ENCODE peak calls at places on chromosomes 12 and 14, in seven cellular contexts. K, I, A, F, N, W and L are unnamed samples.

GRCh38 chr12:74620932-74621331 is 83.3 kb downstream of the ATXN7L3B start:
- DNase-seq in W (no peak), I (no peak), K (no peak), A (no peak), F (no peak), N (no peak), L (no peak)

GRCh38 chr12:29043069-29043468 is 106.0 kb upstream of the FAR2 start:
- DNase-seq in A (no peak), I (no peak), N (no peak), K (no peak), F (no peak), W (no peak), L (no peak)

GRCh38 chr14:68394719-68395117 is 398.1 kb downstream of the ZFP36L1 start:
- DNase-seq in K (peak; percentile 50), I (no peak), W (no peak), F (peak; percentile 34), N (no peak), A (no peak), L (no peak)

GRCh38 chr12:25811656-25812126 is 146.8 kb upstream of the RASSF8 start:
- DNase-seq in K (no peak), F (no peak), W (no peak), I (no peak), N (peak; percentile 54), A (no peak), L (no peak)

GRCh38 chr14:51094282-51094821 is 553 bp downstream of the TRIM9 start:
- DNase-seq in I (peak; percentile 45), F (peak; percentile 43), N (no peak), W (peak; percentile 19), K (peak; percentile 60), A (peak; percentile 73), L (no peak)

GRCh38 chr12:3468329-3468728 is 22.7 kb upstream of the PRMT8 start:
- DNase-seq in I (no peak), F (no peak), A (peak; percentile 29), N (no peak), W (no peak), K (no peak), L (no peak)

GRCh38 chr12:56645201-56645716 is 525 bp downstream of the ATP5F1B start:
- DNase-seq in A (peak; percentile 70), I (no peak), K (peak; percentile 42), F (no peak), N (no peak), W (no peak), L (no peak)

GRCh38 chr14:25394356-25394755 is 344.4 kb upstream of the STXBP6 start:
- DNase-seq in W (no peak), N (no peak), A (no peak), K (no peak), I (no peak), F (no peak), L (no peak)

GRCh38 chr14:61147369-61147897 is 133.7 kb downstream of the TMEM30B start:
- DNase-seq in N (peak; percentile 48), W (no peak), F (no peak), K (no peak), I (no peak), A (no peak), L (no peak)

GRCh38 chr12:110179291-110179690 is 55.1 kb downstream of the IFT81 start:
- DNase-seq in A (no peak), K (no peak), I (no peak), W (no peak), N (peak; percentile 73), F (no peak), L (no peak)

GRCh38 chr12:89333564-89334252 is 18.6 kb downstream of the DUSP6 start:
- DNase-seq in N (no peak), F (no peak), I (no peak), W (no peak), K (peak; percentile 56), A (peak; percentile 50), L (no peak)

GRCh38 chr12:3341594-3341993 is 149.4 kb upstream of the PRMT8 start:
- DNase-seq in A (no peak), I (no peak), N (no peak), F (no peak), W (no peak), K (no peak), L (no peak)

GRCh38 chr12:104154286-104154685 is 16.3 kb upstream of the NFYB start:
- DNase-seq in F (no peak), K (no peak), W (no peak), A (no peak), I (no peak), N (no peak), L (no peak)

GRCh38 chr12:10363922-10364838 is 25.7 kb downstream of the KLRK1 start:
- DNase-seq in W (peak; percentile 40), I (peak; percentile 68), A (peak; percentile 80), K (no peak), N (peak; percentile 36), F (no peak), L (peak; percentile 56)

GRCh38 chr12:29655861-29656260 is 127.9 kb downstream of the TMTC1 start:
- DNase-seq in F (peak; percentile 45), A (no peak), N (no peak), K (no peak), I (no peak), W (peak; percentile 25), L (no peak)

GRCh38 chr14:97379091-97379531 is 581.9 kb downstream of the VRK1 start:
- DNase-seq in W (no peak), I (peak; percentile 60), K (peak; percentile 45), N (no peak), F (no peak), A (peak; percentile 73), L (no peak)

GRCh38 chr14:105092912-105093425 is 27.7 kb upstream of the GPR132 start:
- DNase-seq in N (peak; percentile 12), K (no peak), A (peak; percentile 68), I (peak; percentile 87), W (peak; percentile 68), F (peak; percentile 47), L (peak; percentile 59)

GRCh38 chr12:113485330-113485729 is 13.7 kb upstream of the LHX5 start:
- DNase-seq in A (peak; percentile 95), N (no peak), W (no peak), K (peak; percentile 70), F (no peak), I (no peak), L (no peak)

GRCh38 chr12:26629864-26630263 is 203.1 kb downstream of the ITPR2 start:
- DNase-seq in A (no peak), I (no peak), N (peak; percentile 53), F (no peak), K (no peak), W (no peak), L (no peak)

GRCh38 chr14:76603713-76604112 is 157.6 kb upstream of the VASH1 start:
- DNase-seq in I (no peak), K (no peak), A (no peak), N (no peak), W (no peak), F (no peak), L (no peak)

GRCh38 chr14:69441948-69442347 is 42.6 kb upstream of the PLEKHD1 start:
- DNase-seq in I (no peak), K (no peak), W (no peak), A (no peak), N (no peak), F (no peak), L (no peak)

GRCh38 chr14:23629204-23629603 is 7.0 kb upstream of the DHRS2 start:
- DNase-seq in W (no peak), N (no peak), K (no peak), A (no peak), F (no peak), I (no peak), L (no peak)

GRCh38 chr12:27488479-27488878 is 35.5 kb upstream of the PPFIBP1 start:
- DNase-seq in A (no peak), K (no peak), F (no peak), N (no peak), I (no peak), W (no peak), L (no peak)

GRCh38 chr12:18723752-18724151 is 14.1 kb downstream of the PLCZ1 start:
- DNase-seq in W (no peak), K (no peak), I (no peak), A (no peak), F (no peak), N (peak; percentile 70), L (no peak)

GRCh38 chr12:91171475-91171874 is 11.1 kb downstream of the DCN start:
- DNase-seq in N (no peak), A (no peak), W (no peak), I (no peak), F (no peak), K (no peak), L (no peak)

GRCh38 chr12:94141892-94142291 is 6.5 kb upstream of the PLXNC1 start:
- DNase-seq in W (no peak), F (no peak), A (no peak), K (no peak), N (no peak), I (no peak), L (no peak)
- TF ChIP-seq CTCF in W (no peak), F (no peak), A (peak; percentile 25), K (no peak), N (no peak), I (no peak), L (no peak)

GRCh38 chr14:54353266-54353665 is 43.5 kb upstream of the CDKN3 start:
- DNase-seq in I (no peak), N (no peak), A (no peak), W (no peak), K (no peak), F (no peak), L (no peak)

GRCh38 chr14:54354096-54354495 is 42.7 kb upstream of the CDKN3 start:
- DNase-seq in K (no peak), A (no peak), N (no peak), I (no peak), F (no peak), W (no peak), L (no peak)

GRCh38 chr14:54355698-54356097 is 41.1 kb upstream of the CDKN3 start:
- DNase-seq in A (no peak), F (no peak), K (no peak), W (no peak), I (no peak), N (no peak), L (no peak)

GRCh38 chr14:54354968-54355641 is 41.7 kb upstream of the CDKN3 start:
- DNase-seq in I (no peak), A (no peak), K (no peak), W (no peak), N (no peak), F (no peak), L (no peak)

GRCh38 chr14:54353694-54354093 is 43.1 kb upstream of the CDKN3 start:
- DNase-seq in A (no peak), K (no peak), I (no peak), F (no peak), N (no peak), W (no peak), L (no peak)
- H3K27ac ChIP-seq in A (no peak overlapping the region), K (no peak overlapping the region), I (no peak overlapping the region), F (no peak overlapping the region), N (no peak overlapping the region), W (no peak overlapping the region), L (no peak overlapping the region)

GRCh38 chr12:108127654-108128053 is 1.4 kb upstream of the WSCD2 start:
- DNase-seq in K (no peak), F (no peak), W (no peak), I (no peak), N (no peak), A (no peak), L (no peak)
- H3K27me3 ChIP-seq in K (peaks cover 26% of the 10 kb centered on the region), F (peaks cover 5% of the 10 kb centered on the region), W (peaks cover 47% of the 10 kb centered on the region), I (peaks cover 5% of the 10 kb centered on the region), N (peaks cover 12% of the 10 kb centered on the region), A (peaks cover 18% of the 10 kb centered on the region), L (peaks cover 51% of the 10 kb centered on the region)

DNA sequence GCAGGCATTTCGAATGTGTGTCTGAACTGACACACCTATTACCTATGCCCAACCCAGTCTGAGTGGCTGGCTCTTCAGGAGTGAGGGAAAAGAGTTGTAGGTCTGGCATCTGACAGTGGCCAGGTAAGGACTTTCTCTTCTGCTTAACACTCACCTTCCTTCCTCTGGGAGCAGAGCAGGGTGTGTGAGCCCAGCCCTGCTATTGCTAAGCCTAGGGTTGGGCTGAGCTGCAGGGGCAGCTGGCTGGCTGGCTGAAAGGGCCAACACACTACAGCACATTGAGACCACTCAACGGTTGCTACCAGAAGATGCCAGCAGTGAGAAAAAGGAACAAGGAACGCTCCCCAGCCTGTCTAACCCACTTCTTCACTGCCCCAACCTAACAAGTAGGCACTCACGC is 201.2 kb downstream of the DPF3 start:
- DNase-seq in W (no peak), F (no peak), N (no peak), K (peak; percentile 72), I (no peak), A (peak; percentile 86), L (no peak)
- TF ChIP-seq CTCF in W (no peak), F (no peak), N (no peak), K (no peak), I (no peak), A (peak; percentile 29), L (no peak)